ENCODE peak calls at places on chromosomes 7 and 10, in eight cellular contexts. R is brain microvascular endothelial cell; U is neural progenitor cell; O is DND-41; V is CD8-positive, alpha-beta memory T cell; D is tibial artery; M is uterus; I is CD4-positive, CD25-positive, alpha-beta regulatory T cell. K is an unnamed sample.

GRCh38 chr7:88449410-88449809 is 142.7 kb upstream of the STEAP4 start:
- DNase-seq in I (no peak), R (no peak), V (no peak), U (no peak), M (no peak), D (no peak), O (no peak), K (no peak)

GRCh38 chr7:139730746-139731612 is 46.8 kb downstream of the HIPK2 start:
- DNase-seq in U (peak), D (peak), M (peak), R (peak), V (no peak), O (no peak), I (peak), K (no peak)

GRCh38 chr7:12620371-12620770 is 49.9 kb downstream of the SCIN start:
- DNase-seq in V (no peak), D (no peak), R (no peak), U (no peak), M (no peak), O (no peak), I (no peak), K (no peak)

GRCh38 chr10:22429146-22429545 is 83.8 kb downstream of the SPAG6 start:
- DNase-seq in R (no peak), O (no peak), U (no peak), V (no peak), D (no peak), I (no peak), M (no peak), K (no peak)

GRCh38 chr10:51170518-51171245 is 96.4 kb downstream of the PRKG1 start:
- DNase-seq in R (no peak), U (no peak), M (no peak), O (no peak), D (no peak), I (no peak), V (no peak), K (no peak)

GRCh38 chr10:7480742-7481381 is 70.0 kb upstream of the SFMBT2 start:
- DNase-seq in M (no peak), U (no peak), O (peak), V (no peak), D (no peak), I (no peak), R (no peak), K (no peak)

GRCh38 chr10:13913890-13914289 is 327.1 kb downstream of the PRPF18 start:
- DNase-seq in I (no peak), M (no peak), U (no peak), D (peak), R (no peak), V (no peak), O (no peak), K (no peak)

GRCh38 chr7:31129067-31129466 is 77.0 kb downstream of the ADCYAP1R1 start:
- DNase-seq in U (peak), D (no peak), O (no peak), I (no peak), M (no peak), R (no peak), V (no peak), K (no peak)

GRCh38 chr7:117672433-117672832 is 192.6 kb downstream of the CFTR start:
- DNase-seq in O (no peak), U (no peak), I (no peak), V (no peak), R (no peak), M (no peak), D (no peak), K (no peak)

GRCh38 chr10:124738441-124738840 is 5.7 kb downstream of the FAM53B start:
- DNase-seq in D (peak), V (no peak), O (no peak), I (no peak), R (no peak), U (no peak), M (peak), K (no peak)

GRCh38 chr10:71052261-71052660 is 160.1 kb upstream of the UNC5B start:
- DNase-seq in M (no peak), V (no peak), I (no peak), U (no peak), D (no peak), R (no peak), O (no peak), K (no peak)

GRCh38 chr10:4767033-4767814 is 58.8 kb upstream of the AKR1E2 start:
- DNase-seq in R (peak), M (peak), O (peak), V (no peak), D (no peak), U (peak), I (peak), K (no peak)

GRCh38 chr10:131162866-131163265 is 148.7 kb downstream of the TCERG1L start:
- DNase-seq in U (no peak), D (peak), R (no peak), V (no peak), I (no peak), O (no peak), M (no peak), K (no peak)

GRCh38 chr7:26686448-26686981 is 177.9 kb downstream of the SKAP2 start:
- DNase-seq in O (peak), I (peak), R (no peak), V (no peak), M (no peak), U (peak), D (no peak), K (no peak)

GRCh38 chr7:73899731-73900142 is 38.8 kb downstream of the TMEM270 start:
- DNase-seq in V (no peak), D (peak), M (peak), O (no peak), I (no peak), R (peak), U (no peak), K (no peak)

GRCh38 chr7:7765422-7765821 is 47.0 kb upstream of the RPA3 start:
- DNase-seq in R (no peak), U (no peak), M (no peak), O (no peak), D (no peak), V (no peak), I (no peak), K (no peak)

GRCh38 chr7:39720586-39720985 is 97.2 kb downstream of the RALA start:
- DNase-seq in O (no peak), M (no peak), U (no peak), D (no peak), I (no peak), R (no peak), V (no peak), K (no peak)

GRCh38 chr7:91570600-91570999 is 306.4 kb downstream of the FZD1 start:
- DNase-seq in M (no peak), V (no peak), R (no peak), O (no peak), I (no peak), D (no peak), U (no peak), K (no peak)

GRCh38 chr7:128694742-128695141 is 22.6 kb downstream of the GARIN1A start:
- DNase-seq in D (no peak), R (no peak), V (no peak), M (no peak), I (no peak), O (no peak), U (no peak), K (no peak)

GRCh38 chr7:29641651-29642050 is 78.0 kb downstream of the PRR15 start:
- DNase-seq in M (no peak), O (no peak), U (no peak), V (no peak), D (no peak), R (no peak), I (no peak), K (no peak)

GRCh38 chr7:133053321-133053891 is 28.5 kb downstream of the CHCHD3 start:
- DNase-seq in U (no peak), R (peak), I (no peak), V (no peak), O (no peak), M (peak), D (peak), K (no peak)

GRCh38 chr10:23457632-23458417 is 18.9 kb downstream of the OTUD1 start:
- DNase-seq in D (no peak), I (no peak), M (no peak), V (no peak), R (no peak), O (no peak), U (no peak), K (no peak)

GRCh38 chr7:33792547-33793105 is 112.7 kb upstream of the BMPER start:
- DNase-seq in D (no peak), O (no peak), I (no peak), M (no peak), U (no peak), V (no peak), R (no peak), K (no peak)

GRCh38 chr10:43904831-43905230 is 256.1 kb upstream of the ZNF32 start:
- DNase-seq in D (no peak), M (no peak), I (no peak), V (no peak), U (no peak), O (no peak), R (no peak), K (no peak)

GRCh38 chr10:69124558-69125121 is 662 bp downstream of the VPS26A start:
- DNase-seq in V (peak), I (peak), D (no peak), R (peak), U (peak), M (peak), O (peak), K (no peak)

GRCh38 chr7:157519246-157519645 is 182.4 kb downstream of the DNAJB6 start:
- DNase-seq in I (no peak), M (no peak), R (no peak), D (peak), U (no peak), O (no peak), V (no peak), K (peak)

GRCh38 chr7:24244554-24244953 is 39.4 kb upstream of the NPY start:
- DNase-seq in O (no peak), V (no peak), U (no peak), R (no peak), I (no peak), M (no peak), D (no peak), K (no peak)

GRCh38 chr10:72597897-72598296 is 28.0 kb downstream of the MICU1 start:
- DNase-seq in I (no peak), D (no peak), V (no peak), R (no peak), U (no peak), M (no peak), O (no peak), K (no peak)

GRCh38 chr10:97708976-97709745 is 4.4 kb upstream of the MARVELD1 start:
- DNase-seq in U (peak), D (peak), V (peak), I (no peak), R (peak), M (peak), O (peak), K (peak)

GRCh38 chr7:151008511-151009323 is 15.6 kb downstream of the ATG9B start:
- DNase-seq in U (peak), V (peak), D (no peak), O (peak), R (no peak), M (peak), I (peak), K (peak)
- H3K4me3 ChIP-seq in U (peak), V (peak), D (no peak), O (peak), R (peak), M (peak), I (peak), K (peak)

GRCh38 chr10:126268104-126268900 is 120.0 kb downstream of the ADAM12 start:
- DNase-seq in M (no peak), R (no peak), I (no peak), D (no peak), U (no peak), O (no peak), V (no peak), K (no peak)

GRCh38 chr10:126277177-126277576 is 111.1 kb downstream of the ADAM12 start:
- DNase-seq in M (no peak), V (no peak), I (no peak), O (no peak), D (no peak), U (peak), R (no peak), K (no peak)

GRCh38 chr10:126270116-126270515 is 118.2 kb downstream of the ADAM12 start:
- DNase-seq in M (no peak), D (no peak), O (no peak), R (no peak), V (no peak), U (no peak), I (no peak), K (no peak)

GRCh38 chr10:126272526-126272925 is 115.8 kb downstream of the ADAM12 start:
- DNase-seq in V (no peak), R (no peak), I (no peak), D (no peak), O (no peak), U (no peak), M (no peak), K (no peak)
- H3K27ac ChIP-seq in V (no peak), R (no peak), I (no peak), D (no peak), O (no peak), U (no peak), M (no peak), K (no peak)

GRCh38 chr7:111401516-111401915 is 160.8 kb downstream of the IMMP2L start:
- DNase-seq in U (no peak), M (no peak), I (no peak), D (no peak), R (no peak), V (no peak), O (no peak), K (no peak)

GRCh38 chr7:111407258-111407657 is 155.0 kb downstream of the IMMP2L start:
- DNase-seq in V (no peak), M (no peak), U (no peak), R (no peak), I (no peak), O (no peak), D (no peak), K (no peak)

GRCh38 chr7:111409714-111410422 is 152.4 kb downstream of the IMMP2L start:
- DNase-seq in R (peak), O (no peak), I (no peak), M (no peak), V (no peak), D (no peak), U (no peak), K (no peak)

GRCh38 chr7:111408726-111409125 is 153.6 kb downstream of the IMMP2L start:
- DNase-seq in V (no peak), M (no peak), R (no peak), U (no peak), D (no peak), I (no peak), O (no peak), K (no peak)

GRCh38 chr7:111405621-111406020 is 156.7 kb downstream of the IMMP2L start:
- DNase-seq in V (no peak), D (no peak), M (no peak), O (no peak), U (no peak), I (no peak), R (no peak), K (no peak)
- H3K4me3 ChIP-seq in V (no peak), D (no peak), M (no peak), O (no peak), U (no peak), I (no peak), R (no peak), K (no peak)

GRCh38 chr10:77601488-77601887 is 36.1 kb downstream of the KCNMA1 start:
- DNase-seq in I (no peak), R (no peak), U (no peak), M (no peak), D (no peak), O (no peak), V (no peak), K (no peak)
- H3K27ac ChIP-seq in I (no peak), R (no peak), U (no peak), M (no peak), D (peak), O (no peak), V (no peak), K (no peak)

GRCh38 chr7:519429-519973 is at the start of gene PDGFA:
- DNase-seq in I (no peak), U (peak), O (no peak), D (no peak), M (no peak), R (no peak), V (no peak), K (no peak)
- H3K4me3 ChIP-seq in I (no peak), U (peak), O (peak), D (peak), M (peak), R (peak), V (peak), K (peak)